ENCODE peak calls at places on chromosomes 13 and 19, in six cellular contexts. S is trophoblast cell, K is upper lobe of left lung, N is ovary, P is left ventricle myocardium inferior, U is suprapubic skin. E is an unnamed sample.
A peak's percentile ranks its signal among the peaks of the same experiment; 100 is the strongest.

GRCh38 chr19:11264452-11265176 is 2.3 kb upstream of the DOCK6 start:
- DNase-seq in S (no peak), K (peak; percentile 93), N (no peak), P (peak; percentile 46), U (no peak), E (no peak)

GRCh38 chr19:55877211-55877610 is 40.9 kb downstream of the NLRP4 start:
- DNase-seq in S (peak; percentile 51), K (no peak), N (no peak), P (no peak), U (no peak), E (no peak)

GRCh38 chr19:31498781-31499180 is 149.5 kb upstream of the TSHZ3 start:
- DNase-seq in S (no peak), K (no peak), N (no peak), P (no peak), U (peak; percentile 21), E (no peak)

GRCh38 chr19:290539-291521 is at the start of gene PLPP2:
- DNase-seq in S (peak; percentile 46), K (peak; percentile 66), N (no peak), P (no peak), U (no peak), E (peak; percentile 38)

GRCh38 chr19:49113762-49114629 is at the start of gene LIN7B:
- DNase-seq in S (peak; percentile 82), K (peak; percentile 70), N (peak; percentile 70), P (peak; percentile 71), U (no peak), E (peak; percentile 94)

GRCh38 chr19:29655648-29656335 is 9.5 kb upstream of the PLEKHF1 start:
- DNase-seq in S (no peak), K (peak; percentile 8), N (no peak), P (no peak), U (no peak), E (no peak)

GRCh38 chr13:109630281-109630680 is 156.1 kb downstream of the IRS2 start:
- DNase-seq in S (no peak), K (no peak), N (no peak), P (no peak), U (no peak), E (no peak)

GRCh38 chr13:39209731-39210633 is 171.7 kb downstream of the NHLRC3 start:
- DNase-seq in S (no peak), K (no peak), N (no peak), P (no peak), U (no peak), E (peak; percentile 31)

GRCh38 chr13:110305544-110305943 is 1.4 kb downstream of the COL4A1 start:
- DNase-seq in S (no peak), K (no peak), N (no peak), P (no peak), U (no peak), E (no peak)

GRCh38 chr13:44932850-44933251 is 56.4 kb downstream of the NUFIP1 start:
- DNase-seq in S (no peak), K (no peak), N (no peak), P (no peak), U (peak; percentile 15), E (no peak)

GRCh38 chr13:51181752-51182383 is 40.3 kb upstream of the FAM124A start:
- DNase-seq in S (no peak), K (no peak), N (no peak), P (no peak), U (no peak), E (no peak)

GRCh38 chr19:1401138-1401888 is at the start of gene GAMT:
- DNase-seq in S (peak; percentile 37), K (no peak), N (no peak), P (peak; percentile 55), U (no peak), E (peak; percentile 75)

GRCh38 chr19:49057636-49058234 is at the start of gene CGB7:
- DNase-seq in S (peak; percentile 62), K (peak; percentile 70), N (peak; percentile 65), P (peak; percentile 78), U (no peak), E (peak; percentile 59)

GRCh38 chr13:25489238-25489637 is 117.5 kb downstream of the ATP8A2 start:
- DNase-seq in S (no peak), K (no peak), N (no peak), P (no peak), U (no peak), E (no peak)

GRCh38 chr13:103694033-103694432 is 627.8 kb upstream of the SLC10A2 start:
- DNase-seq in S (no peak), K (no peak), N (no peak), P (no peak), U (no peak), E (no peak)

GRCh38 chr19:1850809-1851544 is 2.7 kb upstream of the REXO1 start:
- DNase-seq in S (peak; percentile 51), K (no peak), N (no peak), P (no peak), U (no peak), E (no peak)

GRCh38 chr13:45231722-45232121 is 30.9 kb upstream of the KCTD4 start:
- DNase-seq in S (no peak), K (no peak), N (no peak), P (no peak), U (no peak), E (peak; percentile 56)

GRCh38 chr19:46759817-46760333 is 13.6 kb upstream of the STRN4 start:
- DNase-seq in S (no peak), K (no peak), N (no peak), P (no peak), U (no peak), E (no peak)

GRCh38 chr19:46760363-46760762 is 14.1 kb upstream of the STRN4 start:
- DNase-seq in S (no peak), K (no peak), N (no peak), P (no peak), U (no peak), E (no peak)

GRCh38 chr19:46762245-46762890 is 16.1 kb upstream of the STRN4 start:
- DNase-seq in S (no peak), K (no peak), N (no peak), P (no peak), U (no peak), E (no peak)

GRCh38 chr19:46764817-46765291 is 18.6 kb upstream of the STRN4 start:
- DNase-seq in S (no peak), K (peak; percentile 80), N (no peak), P (no peak), U (no peak), E (no peak)

GRCh38 chr19:46761418-46761831 is 15.2 kb upstream of the STRN4 start:
- DNase-seq in S (no peak), K (no peak), N (no peak), P (no peak), U (no peak), E (no peak)
- H3K27ac ChIP-seq in S (no peak overlapping the region), K (no peak overlapping the region), N (no peak overlapping the region), P (no peak overlapping the region), U (peak overlapping the region; percentile 83), E (no peak overlapping the region)

GRCh38 chr19:17949956-17950309 is 17.0 kb upstream of the KCNN1 start:
- DNase-seq in S (peak; percentile 37), K (no peak), N (no peak), P (no peak), U (no peak), E (no peak)
- H3K4me3 ChIP-seq in S (no peak overlapping the region), K (no peak overlapping the region), N (no peak overlapping the region), P (peak overlapping the region; percentile 89), U (no peak overlapping the region), E (peak overlapping the region; percentile 37)

GRCh38 chr19:17237747-17238706 is 7.7 kb downstream of the NR2F6 start:
- DNase-seq in S (peak; percentile 87), K (no peak), N (no peak), P (no peak), U (no peak), E (no peak)

GRCh38 chr19:17242431-17243208 is 3.1 kb downstream of the NR2F6 start:
- DNase-seq in S (peak; percentile 31), K (no peak), N (no peak), P (no peak), U (no peak), E (no peak)

GRCh38 chr19:17243340-17243853 is 2.3 kb downstream of the NR2F6 start:
- DNase-seq in S (no peak), K (no peak), N (no peak), P (no peak), U (no peak), E (no peak)

GRCh38 chr19:17240855-17241399 is 4.8 kb downstream of the NR2F6 start:
- DNase-seq in S (no peak), K (no peak), N (no peak), P (no peak), U (no peak), E (no peak)

GRCh38 chr19:17240062-17240854 is 5.5 kb downstream of the NR2F6 start:
- DNase-seq in S (no peak), K (no peak), N (no peak), P (no peak), U (no peak), E (no peak)
- H3K4me1 ChIP-seq in S (peaks cover 20% of the 10 kb centered on the region), K (peaks cover 49% of the 10 kb centered on the region), N (no peaks in the 10 kb centered on the region), P (peaks cover 64% of the 10 kb centered on the region), U (peaks cover 48% of the 10 kb centered on the region), E (peaks cover 15% of the 10 kb centered on the region)

GRCh38 chr13:46315491-46316075 is 71.5 kb downstream of the RUBCNL start:
- DNase-seq in S (no peak), K (no peak), N (no peak), P (no peak), U (no peak), E (peak; percentile 37)
- H3K27ac ChIP-seq in S (no peak overlapping the region), K (no peak overlapping the region), N (no peak overlapping the region), P (no peak overlapping the region), U (no peak overlapping the region), E (no peak overlapping the region)

GRCh38 chr19:33394006-33394722 is 20.7 kb downstream of the CEBPG start:
- DNase-seq in S (peak; percentile 48), K (peak; percentile 47), N (peak; percentile 32), P (peak; percentile 57), U (no peak), E (peak; percentile 81)
- H3K4me3 ChIP-seq in S (no peak overlapping the region), K (no peak overlapping the region), N (no peak overlapping the region), P (peak overlapping the region; percentile 9), U (no peak overlapping the region), E (no peak overlapping the region)

GRCh38 chr13:33265607-33266006 is 19.9 kb downstream of the STARD13 start:
- DNase-seq in S (no peak), K (no peak), N (no peak), P (no peak), U (no peak), E (no peak)
- H3K4me1 ChIP-seq in S (no peaks in the 10 kb centered on the region), K (peaks cover 74% of the 10 kb centered on the region), N (peaks cover 13% of the 10 kb centered on the region), P (peaks cover 98% of the 10 kb centered on the region), U (peaks cover 32% of the 10 kb centered on the region), E (peaks cover 32% of the 10 kb centered on the region)

E was measured in cardiac muscle cell.